ENCODE peak calls at places on chromosome 9, in seven cellular contexts. D, X, O, W, E, J and V are unnamed samples.

GRCh38 chr9:28301281-28301680 is 728.0 kb upstream of the C9orf72 start:
- DNase-seq in D (no peak), E (peak; percentile 41), O (no peak), J (no peak), X (no peak), W (peak; percentile 69), V (no peak)

GRCh38 chr9:26682796-26683496 is 209.7 kb downstream of the CAAP1 start:
- DNase-seq in J (no peak), D (no peak), X (no peak), O (no peak), E (no peak), W (no peak), V (no peak)

GRCh38 chr9:111399772-111400563 is 69.9 kb upstream of the OR2K2 start:
- DNase-seq in E (no peak), D (no peak), J (peak; percentile 58), W (peak; percentile 56), O (peak; percentile 26), X (peak; percentile 81), V (peak; percentile 5)

GRCh38 chr9:127980056-127980705 is 608 bp downstream of the EEIG1 start:
- DNase-seq in D (no peak), X (peak; percentile 69), J (peak; percentile 79), O (peak; percentile 64), E (no peak), W (peak; percentile 40), V (peak; percentile 21)

GRCh38 chr9:27165067-27165466 is 56.0 kb downstream of the TEK start:
- DNase-seq in W (no peak), J (no peak), O (no peak), X (no peak), D (no peak), E (no peak), V (no peak)

GRCh38 chr9:76654051-76654461 is 110.2 kb upstream of the PCA3 start:
- DNase-seq in X (no peak), O (no peak), D (no peak), E (peak; percentile 75), J (no peak), W (no peak), V (no peak)

GRCh38 chr9:129278391-129279237 is 100.6 kb upstream of the IER5L start:
- DNase-seq in W (peak; percentile 90), X (peak; percentile 71), J (peak; percentile 25), O (peak; percentile 45), E (peak; percentile 50), D (no peak), V (no peak)

GRCh38 chr9:134707031-134707680 is 65.6 kb downstream of the COL5A1 start:
- DNase-seq in W (no peak), D (no peak), E (peak; percentile 76), J (no peak), X (no peak), O (peak; percentile 64), V (no peak)

GRCh38 chr9:5884191-5884590 is 6.5 kb upstream of the MLANA start:
- DNase-seq in X (no peak), O (no peak), J (no peak), E (peak; percentile 2), W (peak; percentile 52), D (no peak), V (no peak)

GRCh38 chr9:110101531-110102161 is 106.3 kb downstream of the C9orf152 start:
- DNase-seq in J (no peak), E (no peak), X (no peak), D (peak; percentile 91), O (no peak), W (no peak), V (no peak)

GRCh38 chr9:129225815-129226214 is 47.8 kb upstream of the IER5L start:
- DNase-seq in X (peak; percentile 84), D (no peak), W (peak; percentile 67), O (peak; percentile 48), E (peak; percentile 95), J (peak; percentile 80), V (peak; percentile 73)

GRCh38 chr9:16530669-16531461 is 339.6 kb downstream of the BNC2 start:
- DNase-seq in E (peak; percentile 84), O (no peak), X (peak; percentile 30), J (no peak), W (peak; percentile 97), D (no peak), V (no peak)

GRCh38 chr9:93809204-93809940 is 145.8 kb downstream of the BARX1 start:
- DNase-seq in D (no peak), X (no peak), O (no peak), W (no peak), J (no peak), E (no peak), V (no peak)

GRCh38 chr9:112180387-112180881 is 5.3 kb upstream of the SUSD1 start:
- DNase-seq in E (peak; percentile 65), X (no peak), D (no peak), O (peak; percentile 19), J (no peak), W (peak; percentile 53), V (peak; percentile 80)

GRCh38 chr9:100401042-100401441 is 25.9 kb upstream of the MSANTD3 start:
- DNase-seq in D (no peak), X (peak; percentile 47), W (no peak), O (no peak), E (no peak), J (no peak), V (no peak)

GRCh38 chr9:128917151-128917849 is 3.5 kb upstream of the PHYHD1 start:
- DNase-seq in O (peak; percentile 82), E (peak; percentile 69), J (no peak), X (no peak), D (no peak), W (no peak), V (no peak)

GRCh38 chr9:132224645-132225044 is 62.8 kb downstream of the NTNG2 start:
- DNase-seq in O (no peak), X (no peak), W (no peak), D (no peak), E (no peak), J (no peak), V (no peak)

GRCh38 chr9:35905912-35906679 is at the start of gene HRCT1:
- DNase-seq in O (peak; percentile 97), D (no peak), E (peak; percentile 97), X (no peak), W (peak; percentile 94), J (no peak), V (no peak)

GRCh38 chr9:22813520-22813919 is 366.9 kb downstream of the DMRTA1 start:
- DNase-seq in D (no peak), E (peak; percentile 29), J (peak; percentile 53), X (peak; percentile 45), O (peak; percentile 67), W (peak; percentile 11), V (no peak)

GRCh38 chr9:27247756-27248155 is 49.2 kb downstream of the EQTN start:
- DNase-seq in W (peak; percentile 56), J (peak; percentile 71), E (peak; percentile 61), X (peak; percentile 82), D (no peak), O (peak; percentile 63), V (peak; percentile 11)

GRCh38 chr9:128459011-128459410 is 3.2 kb downstream of the ODF2 start:
- DNase-seq in D (no peak), E (no peak), W (no peak), J (no peak), O (no peak), X (no peak), V (no peak)

GRCh38 chr9:131668439-131669233 is 71.2 kb downstream of the RAPGEF1 start:
- DNase-seq in W (peak; percentile 58), X (no peak), E (peak; percentile 88), D (peak; percentile 62), J (no peak), O (peak; percentile 85), V (peak; percentile 54)

GRCh38 chr9:84669293-84670105 is at the start of gene NTRK2:
- DNase-seq in D (no peak), J (peak; percentile 69), W (peak; percentile 52), X (peak; percentile 64), O (peak; percentile 62), E (peak; percentile 46), V (no peak)

GRCh38 chr9:34985311-34985899 is 4.1 kb upstream of the DNAJB5 start:
- DNase-seq in D (no peak), E (peak; percentile 44), X (peak; percentile 84), J (peak; percentile 80), W (peak; percentile 47), O (peak; percentile 70), V (peak; percentile 63)

GRCh38 chr9:91843623-91844111 is 106.4 kb downstream of the ROR2 start:
- DNase-seq in J (peak; percentile 60), W (no peak), D (no peak), X (peak; percentile 34), O (peak; percentile 65), E (no peak), V (no peak)

GRCh38 chr9:15889555-15889954 is 336.7 kb downstream of the CCDC171 start:
- DNase-seq in X (no peak), O (peak; percentile 66), D (no peak), E (peak; percentile 87), W (peak; percentile 4), J (no peak), V (no peak)

DNA sequence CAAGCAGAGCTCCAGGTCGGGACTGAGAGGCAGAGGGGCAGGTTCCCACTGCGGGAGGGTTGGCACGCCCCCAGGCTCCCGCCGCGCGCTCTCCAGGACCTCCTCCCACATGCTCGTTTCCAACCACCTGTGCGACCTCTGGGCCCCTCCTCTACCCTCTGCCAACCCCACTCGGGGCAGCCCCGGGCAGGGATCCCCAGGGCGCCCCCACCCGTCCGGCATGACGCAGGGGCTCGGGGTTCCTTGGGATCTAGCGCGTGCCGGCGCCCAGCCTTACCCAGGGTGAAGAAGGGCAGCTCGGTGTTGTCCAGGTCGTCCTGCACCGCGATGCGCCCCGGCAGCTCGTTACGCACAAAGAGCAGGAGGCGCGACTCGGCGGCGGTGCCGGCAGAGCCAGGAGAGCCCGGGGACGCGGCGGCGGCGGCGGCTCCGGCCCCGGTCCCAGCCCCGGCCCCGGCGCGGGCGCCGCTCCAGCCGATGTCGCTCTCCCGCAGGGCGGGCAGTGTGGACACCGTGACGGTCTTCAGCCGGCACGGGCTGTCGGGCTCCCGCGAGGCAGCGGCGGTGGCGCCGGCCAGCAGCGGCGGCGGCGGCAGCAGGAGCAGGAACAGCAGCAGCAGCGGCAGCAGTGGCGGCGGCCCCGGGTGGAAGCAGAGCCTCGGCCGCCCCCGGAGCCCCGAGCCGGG is 494 bp downstream of the ASTN2 start:
- DNase-seq in D (no peak), J (peak; percentile 76), E (peak; percentile 16), O (peak; percentile 50), X (peak; percentile 66), W (peak; percentile 18), V (no peak)
- TF ChIP-seq EZH2 in D (no peak), J (no peak), E (peak; percentile 84), O (peak; percentile 73), X (no peak), W (no peak), V (no peak)

GRCh38 chr9:31848505-31849285 is 535.7 kb upstream of the ACO1 start:
- DNase-seq in O (no peak), J (no peak), E (no peak), X (peak; percentile 23), W (no peak), D (no peak), V (no peak)

GRCh38 chr9:31847963-31848362 is 536.5 kb upstream of the ACO1 start:
- DNase-seq in J (no peak), E (no peak), O (no peak), W (no peak), D (no peak), X (no peak), V (no peak)
- H2AFZ ChIP-seq in J (no peak overlapping the region), E (no peak overlapping the region), O (no peak overlapping the region), W (no peak overlapping the region), D (no peak overlapping the region), X (peak overlapping the region; percentile 25), V (no peak overlapping the region)

GRCh38 chr9:136193127-136193890 is 11.6 kb downstream of the LHX3 start:
- DNase-seq in W (no peak), D (no peak), E (no peak), J (no peak), O (no peak), X (peak; percentile 38), V (no peak)
- TF ChIP-seq EZH2 in W (peak; percentile 20), D (no peak), E (peak; percentile 94), J (peak; percentile 100), O (no peak), X (peak; percentile 67), V (no peak)

GRCh38 chr9:90024823-90025222 is 420.0 kb downstream of the GADD45G start:
- DNase-seq in D (no peak), J (no peak), O (no peak), X (no peak), E (no peak), W (no peak), V (no peak)
- H2AFZ ChIP-seq in D (no peak overlapping the region), J (no peak overlapping the region), O (no peak overlapping the region), X (no peak overlapping the region), E (no peak overlapping the region), W (no peak overlapping the region), V (no peak overlapping the region)